ENCODE peak calls at places on chromosomes 7 and 10, in ten cellular contexts. One of them, this sample, is unnamed.

GRCh38 chr10:1434202-1434601 is 303.1 kb downstream of the ADARB2 start:
- DNase-seq in naive B cell: no peak
- DNase-seq in NCI-H1092 treated with DMSO at 0.1 percent for 48 hours: no peak
- DNase-seq in foreskin fibroblast: no peak
- DNase-seq in small intestine: no peak
- DNase-seq in GM03348: no peak
- DNase-seq in mammary epithelial cell: no peak
- DNase-seq in RCC 7860: no peak
- DNase-seq in activated T-cell treated with anti-CD3 and anti-CD28 coated beads, Interleukin-2, amount 50 U/mL, for 1 hour: no peak
- DNase-seq in ovary: no peak
- DNase-seq in this sample: no peak

GRCh38 chr7:78850093-78850740 is 603.2 kb downstream of the MAGI2 start:
- DNase-seq in naive B cell: no peak
- DNase-seq in NCI-H1092 treated with DMSO at 0.1 percent for 48 hours: no peak
- DNase-seq in foreskin fibroblast: no peak
- DNase-seq in small intestine: no peak
- DNase-seq in GM03348: no peak
- DNase-seq in mammary epithelial cell: no peak
- DNase-seq in RCC 7860: no peak
- DNase-seq in activated T-cell treated with anti-CD3 and anti-CD28 coated beads, Interleukin-2, amount 50 U/mL, for 1 hour: no peak
- DNase-seq in ovary: no peak
- DNase-seq in this sample: no peak

GRCh38 chr7:452791-453455 is 66.7 kb downstream of the PDGFA start:
- DNase-seq in naive B cell: no peak
- DNase-seq in NCI-H1092 treated with DMSO at 0.1 percent for 48 hours: no peak
- DNase-seq in foreskin fibroblast: no peak
- DNase-seq in small intestine: no peak
- DNase-seq in GM03348: no peak
- DNase-seq in mammary epithelial cell: no peak
- DNase-seq in RCC 7860: no peak
- DNase-seq in activated T-cell treated with anti-CD3 and anti-CD28 coated beads, Interleukin-2, amount 50 U/mL, for 1 hour: no peak
- DNase-seq in ovary: no peak
- DNase-seq in this sample: no peak

GRCh38 chr7:2757904-2758672 is 70.1 kb downstream of the AMZ1 start:
- DNase-seq in naive B cell: no peak
- DNase-seq in NCI-H1092 treated with DMSO at 0.1 percent for 48 hours: peak; percentile 33
- DNase-seq in foreskin fibroblast: peak; percentile 97
- DNase-seq in small intestine: peak; percentile 48
- DNase-seq in GM03348: peak; percentile 91
- DNase-seq in mammary epithelial cell: peak; percentile 97
- DNase-seq in RCC 7860: peak; percentile 97
- DNase-seq in activated T-cell treated with anti-CD3 and anti-CD28 coated beads, Interleukin-2, amount 50 U/mL, for 1 hour: no peak
- DNase-seq in ovary: peak; percentile 49
- DNase-seq in this sample: peak; percentile 88

GRCh38 chr10:3803295-3803883 is 18.4 kb upstream of the KLF6 start:
- DNase-seq in naive B cell: no peak
- DNase-seq in NCI-H1092 treated with DMSO at 0.1 percent for 48 hours: no peak
- DNase-seq in foreskin fibroblast: peak; percentile 59
- DNase-seq in small intestine: no peak
- DNase-seq in GM03348: no peak
- DNase-seq in mammary epithelial cell: peak; percentile 73
- DNase-seq in RCC 7860: peak; percentile 86
- DNase-seq in activated T-cell treated with anti-CD3 and anti-CD28 coated beads, Interleukin-2, amount 50 U/mL, for 1 hour: no peak
- DNase-seq in ovary: no peak
- DNase-seq in this sample: no peak

GRCh38 chr7:2158331-2159175 is 74.2 kb downstream of the MAD1L1 start:
- DNase-seq in naive B cell: no peak
- DNase-seq in NCI-H1092 treated with DMSO at 0.1 percent for 48 hours: peak; percentile 25
- DNase-seq in foreskin fibroblast: no peak
- DNase-seq in small intestine: no peak
- DNase-seq in GM03348: no peak
- DNase-seq in mammary epithelial cell: no peak
- DNase-seq in RCC 7860: no peak
- DNase-seq in activated T-cell treated with anti-CD3 and anti-CD28 coated beads, Interleukin-2, amount 50 U/mL, for 1 hour: no peak
- DNase-seq in ovary: no peak
- DNase-seq in this sample: no peak

GRCh38 chr10:42976353-42977031 is 100.4 kb upstream of the RET start:
- DNase-seq in naive B cell: no peak
- DNase-seq in NCI-H1092 treated with DMSO at 0.1 percent for 48 hours: no peak
- DNase-seq in foreskin fibroblast: no peak
- DNase-seq in small intestine: no peak
- DNase-seq in GM03348: no peak
- DNase-seq in mammary epithelial cell: no peak
- DNase-seq in RCC 7860: no peak
- DNase-seq in activated T-cell treated with anti-CD3 and anti-CD28 coated beads, Interleukin-2, amount 50 U/mL, for 1 hour: peak; percentile 4
- DNase-seq in ovary: no peak
- DNase-seq in this sample: no peak

GRCh38 chr10:6406220-6407033 is 173.6 kb downstream of the PRKCQ start:
- DNase-seq in naive B cell: no peak
- DNase-seq in NCI-H1092 treated with DMSO at 0.1 percent for 48 hours: no peak
- DNase-seq in foreskin fibroblast: peak; percentile 47
- DNase-seq in small intestine: peak; percentile 31
- DNase-seq in GM03348: peak; percentile 54
- DNase-seq in mammary epithelial cell: peak; percentile 45
- DNase-seq in RCC 7860: peak; percentile 16
- DNase-seq in activated T-cell treated with anti-CD3 and anti-CD28 coated beads, Interleukin-2, amount 50 U/mL, for 1 hour: no peak
- DNase-seq in ovary: no peak
- DNase-seq in this sample: no peak

GRCh38 chr10:47246409-47247189 is 53.4 kb upstream of the GDF10 start:
- DNase-seq in naive B cell: no peak
- DNase-seq in NCI-H1092 treated with DMSO at 0.1 percent for 48 hours: no peak
- DNase-seq in foreskin fibroblast: no peak
- DNase-seq in small intestine: no peak
- DNase-seq in GM03348: no peak
- DNase-seq in mammary epithelial cell: no peak
- DNase-seq in RCC 7860: no peak
- DNase-seq in activated T-cell treated with anti-CD3 and anti-CD28 coated beads, Interleukin-2, amount 50 U/mL, for 1 hour: no peak
- DNase-seq in ovary: no peak
- DNase-seq in this sample: no peak

GRCh38 chr10:98438715-98439114 is 8.0 kb downstream of the HPS1 start:
- DNase-seq in naive B cell: no peak
- DNase-seq in NCI-H1092 treated with DMSO at 0.1 percent for 48 hours: no peak
- DNase-seq in foreskin fibroblast: no peak
- DNase-seq in small intestine: no peak
- DNase-seq in GM03348: no peak
- DNase-seq in mammary epithelial cell: no peak
- DNase-seq in RCC 7860: no peak
- DNase-seq in activated T-cell treated with anti-CD3 and anti-CD28 coated beads, Interleukin-2, amount 50 U/mL, for 1 hour: no peak
- DNase-seq in ovary: no peak
- DNase-seq in this sample: no peak

GRCh38 chr10:11604742-11605650 is 6.5 kb downstream of the USP6NL start:
- DNase-seq in naive B cell: peak; percentile 39
- DNase-seq in NCI-H1092 treated with DMSO at 0.1 percent for 48 hours: no peak
- DNase-seq in foreskin fibroblast: no peak
- DNase-seq in small intestine: peak; percentile 62
- DNase-seq in GM03348: no peak
- DNase-seq in mammary epithelial cell: no peak
- DNase-seq in RCC 7860: no peak
- DNase-seq in activated T-cell treated with anti-CD3 and anti-CD28 coated beads, Interleukin-2, amount 50 U/mL, for 1 hour: no peak
- DNase-seq in ovary: no peak
- DNase-seq in this sample: no peak

GRCh38 chr10:130246113-130246512 is 109.9 kb downstream of the GLRX3 start:
- DNase-seq in naive B cell: no peak
- DNase-seq in NCI-H1092 treated with DMSO at 0.1 percent for 48 hours: no peak
- DNase-seq in foreskin fibroblast: no peak
- DNase-seq in small intestine: no peak
- DNase-seq in GM03348: no peak
- DNase-seq in mammary epithelial cell: no peak
- DNase-seq in RCC 7860: no peak
- DNase-seq in activated T-cell treated with anti-CD3 and anti-CD28 coated beads, Interleukin-2, amount 50 U/mL, for 1 hour: no peak
- DNase-seq in ovary: no peak
- DNase-seq in this sample: no peak

GRCh38 chr7:101370836-101371235 is 8.2 kb downstream of the COL26A1 start:
- DNase-seq in naive B cell: peak; percentile 29
- DNase-seq in NCI-H1092 treated with DMSO at 0.1 percent for 48 hours: no peak
- DNase-seq in foreskin fibroblast: no peak
- DNase-seq in small intestine: no peak
- DNase-seq in GM03348: no peak
- DNase-seq in mammary epithelial cell: peak; percentile 6
- DNase-seq in RCC 7860: no peak
- DNase-seq in activated T-cell treated with anti-CD3 and anti-CD28 coated beads, Interleukin-2, amount 50 U/mL, for 1 hour: no peak
- DNase-seq in ovary: no peak
- DNase-seq in this sample: no peak

This sample was measured in NCI-H446 treated with DMSO at 0.1 percent for 48 hours.